ENCODE peak calls at places on chromosomes 4 and X, in eight cellular contexts. One of them, this sample, is unnamed.

GRCh38 chrX:103927030-103927429 is 35.4 kb upstream of the TMSB15B start:
- DNase-seq in pons: no peak
- DNase-seq in transverse colon: no peak
- DNase-seq in left lobe of liver: no peak
- DNase-seq in activated gamma-delta T cell treated with Interleukin-2 at 50 U/mL for 16 hours: no peak
- DNase-seq in foreskin fibroblast: no peak
- DNase-seq in NCI-H1105: no peak
- DNase-seq in stimulated activated CD8-positive, alpha-beta memory T cell treated with anti-CD3 and anti-CD28 coated beads, Interleukin-4, amount 100 ng/mL, for 1 hour: no peak
- DNase-seq in this sample: no peak

GRCh38 chrX:143701460-143701859 is 19.1 kb downstream of the SPANXN2 start:
- DNase-seq in pons: no peak
- DNase-seq in transverse colon: no peak
- DNase-seq in left lobe of liver: no peak
- DNase-seq in activated gamma-delta T cell treated with Interleukin-2 at 50 U/mL for 16 hours: no peak
- DNase-seq in foreskin fibroblast: no peak
- DNase-seq in NCI-H1105: no peak
- DNase-seq in stimulated activated CD8-positive, alpha-beta memory T cell treated with anti-CD3 and anti-CD28 coated beads, Interleukin-4, amount 100 ng/mL, for 1 hour: no peak
- DNase-seq in this sample: no peak

GRCh38 chrX:3244955-3245354 is 101.5 kb downstream of the MXRA5 start:
- DNase-seq in pons: no peak
- DNase-seq in transverse colon: no peak
- DNase-seq in left lobe of liver: no peak
- DNase-seq in activated gamma-delta T cell treated with Interleukin-2 at 50 U/mL for 16 hours: no peak
- DNase-seq in foreskin fibroblast: peak
- DNase-seq in NCI-H1105: no peak
- DNase-seq in stimulated activated CD8-positive, alpha-beta memory T cell treated with anti-CD3 and anti-CD28 coated beads, Interleukin-4, amount 100 ng/mL, for 1 hour: no peak
- DNase-seq in this sample: no peak

GRCh38 chr4:1541449-1542225 is 135.4 kb upstream of the NKX1-1 start:
- DNase-seq in pons: no peak
- DNase-seq in transverse colon: no peak
- DNase-seq in left lobe of liver: no peak
- DNase-seq in activated gamma-delta T cell treated with Interleukin-2 at 50 U/mL for 16 hours: no peak
- DNase-seq in foreskin fibroblast: no peak
- DNase-seq in NCI-H1105: no peak
- DNase-seq in stimulated activated CD8-positive, alpha-beta memory T cell treated with anti-CD3 and anti-CD28 coated beads, Interleukin-4, amount 100 ng/mL, for 1 hour: no peak
- DNase-seq in this sample: no peak

GRCh38 chrX:7233632-7234406 is 85.9 kb upstream of the PUDP start:
- DNase-seq in pons: no peak
- DNase-seq in transverse colon: no peak
- DNase-seq in left lobe of liver: no peak
- DNase-seq in activated gamma-delta T cell treated with Interleukin-2 at 50 U/mL for 16 hours: no peak
- DNase-seq in foreskin fibroblast: peak
- DNase-seq in NCI-H1105: no peak
- DNase-seq in stimulated activated CD8-positive, alpha-beta memory T cell treated with anti-CD3 and anti-CD28 coated beads, Interleukin-4, amount 100 ng/mL, for 1 hour: no peak
- DNase-seq in this sample: no peak

GRCh38 chrX:108582151-108582550 is 142.5 kb downstream of the COL4A5 start:
- DNase-seq in pons: peak
- DNase-seq in transverse colon: no peak
- DNase-seq in left lobe of liver: no peak
- DNase-seq in activated gamma-delta T cell treated with Interleukin-2 at 50 U/mL for 16 hours: no peak
- DNase-seq in foreskin fibroblast: no peak
- DNase-seq in NCI-H1105: no peak
- DNase-seq in stimulated activated CD8-positive, alpha-beta memory T cell treated with anti-CD3 and anti-CD28 coated beads, Interleukin-4, amount 100 ng/mL, for 1 hour: no peak
- DNase-seq in this sample: no peak

GRCh38 chr4:119299221-119300071 is 22.5 kb downstream of the FABP2 start:
- DNase-seq in pons: peak
- DNase-seq in transverse colon: no peak
- DNase-seq in left lobe of liver: no peak
- DNase-seq in activated gamma-delta T cell treated with Interleukin-2 at 50 U/mL for 16 hours: no peak
- DNase-seq in foreskin fibroblast: peak
- DNase-seq in NCI-H1105: no peak
- DNase-seq in stimulated activated CD8-positive, alpha-beta memory T cell treated with anti-CD3 and anti-CD28 coated beads, Interleukin-4, amount 100 ng/mL, for 1 hour: no peak
- DNase-seq in this sample: no peak

GRCh38 chrX:2316534-2316933 is 184.2 kb downstream of the DHRSX start:
- DNase-seq in pons: no peak
- DNase-seq in transverse colon: no peak
- DNase-seq in left lobe of liver: no peak
- DNase-seq in activated gamma-delta T cell treated with Interleukin-2 at 50 U/mL for 16 hours: no peak
- DNase-seq in foreskin fibroblast: no peak
- DNase-seq in NCI-H1105: no peak
- DNase-seq in stimulated activated CD8-positive, alpha-beta memory T cell treated with anti-CD3 and anti-CD28 coated beads, Interleukin-4, amount 100 ng/mL, for 1 hour: no peak
- DNase-seq in this sample: no peak

GRCh38 chr4:154566639-154567204 is 3.9 kb downstream of the FGB start:
- DNase-seq in pons: no peak
- DNase-seq in transverse colon: no peak
- DNase-seq in left lobe of liver: no peak
- DNase-seq in activated gamma-delta T cell treated with Interleukin-2 at 50 U/mL for 16 hours: no peak
- DNase-seq in foreskin fibroblast: no peak
- DNase-seq in NCI-H1105: no peak
- DNase-seq in stimulated activated CD8-positive, alpha-beta memory T cell treated with anti-CD3 and anti-CD28 coated beads, Interleukin-4, amount 100 ng/mL, for 1 hour: no peak
- DNase-seq in this sample: no peak

GRCh38 chr4:177728361-177729152 is 286.3 kb upstream of the AGA start:
- DNase-seq in pons: no peak
- DNase-seq in transverse colon: peak
- DNase-seq in left lobe of liver: no peak
- DNase-seq in activated gamma-delta T cell treated with Interleukin-2 at 50 U/mL for 16 hours: no peak
- DNase-seq in foreskin fibroblast: no peak
- DNase-seq in NCI-H1105: no peak
- DNase-seq in stimulated activated CD8-positive, alpha-beta memory T cell treated with anti-CD3 and anti-CD28 coated beads, Interleukin-4, amount 100 ng/mL, for 1 hour: no peak
- DNase-seq in this sample: no peak

GRCh38 chr4:153205028-153205648 is 895 bp downstream of the TRIM2 start:
- DNase-seq in pons: no peak
- DNase-seq in transverse colon: peak
- DNase-seq in left lobe of liver: no peak
- DNase-seq in activated gamma-delta T cell treated with Interleukin-2 at 50 U/mL for 16 hours: peak
- DNase-seq in foreskin fibroblast: no peak
- DNase-seq in NCI-H1105: no peak
- DNase-seq in stimulated activated CD8-positive, alpha-beta memory T cell treated with anti-CD3 and anti-CD28 coated beads, Interleukin-4, amount 100 ng/mL, for 1 hour: no peak
- DNase-seq in this sample: no peak

GRCh38 chrX:109840585-109840984 is 107.5 kb upstream of the ACSL4 start:
- DNase-seq in pons: peak
- DNase-seq in transverse colon: peak
- DNase-seq in left lobe of liver: no peak
- DNase-seq in activated gamma-delta T cell treated with Interleukin-2 at 50 U/mL for 16 hours: no peak
- DNase-seq in foreskin fibroblast: peak
- DNase-seq in NCI-H1105: no peak
- DNase-seq in stimulated activated CD8-positive, alpha-beta memory T cell treated with anti-CD3 and anti-CD28 coated beads, Interleukin-4, amount 100 ng/mL, for 1 hour: no peak
- DNase-seq in this sample: no peak

GRCh38 chrX:9767375-9767774 is 1.7 kb upstream of the GPR143 start:
- DNase-seq in pons: no peak
- DNase-seq in transverse colon: no peak
- DNase-seq in left lobe of liver: no peak
- DNase-seq in activated gamma-delta T cell treated with Interleukin-2 at 50 U/mL for 16 hours: no peak
- DNase-seq in foreskin fibroblast: no peak
- DNase-seq in NCI-H1105: no peak
- DNase-seq in stimulated activated CD8-positive, alpha-beta memory T cell treated with anti-CD3 and anti-CD28 coated beads, Interleukin-4, amount 100 ng/mL, for 1 hour: no peak
- DNase-seq in this sample: no peak

GRCh38 chrX:7083468-7084396 is 63.8 kb upstream of the STS start:
- DNase-seq in pons: peak
- DNase-seq in transverse colon: peak
- DNase-seq in left lobe of liver: no peak
- DNase-seq in activated gamma-delta T cell treated with Interleukin-2 at 50 U/mL for 16 hours: peak
- DNase-seq in foreskin fibroblast: peak
- DNase-seq in NCI-H1105: no peak
- DNase-seq in stimulated activated CD8-positive, alpha-beta memory T cell treated with anti-CD3 and anti-CD28 coated beads, Interleukin-4, amount 100 ng/mL, for 1 hour: peak
- DNase-seq in this sample: no peak

GRCh38 chr4:83237591-83237990 is 47.0 kb downstream of the COQ2 start:
- DNase-seq in pons: no peak
- DNase-seq in transverse colon: no peak
- DNase-seq in left lobe of liver: no peak
- DNase-seq in activated gamma-delta T cell treated with Interleukin-2 at 50 U/mL for 16 hours: no peak
- DNase-seq in foreskin fibroblast: no peak
- DNase-seq in NCI-H1105: no peak
- DNase-seq in stimulated activated CD8-positive, alpha-beta memory T cell treated with anti-CD3 and anti-CD28 coated beads, Interleukin-4, amount 100 ng/mL, for 1 hour: no peak
- DNase-seq in this sample: peak

GRCh38 chr4:8364848-8365350 is 75.6 kb downstream of the ACOX3 start:
- DNase-seq in pons: no peak
- DNase-seq in transverse colon: no peak
- DNase-seq in left lobe of liver: no peak
- DNase-seq in activated gamma-delta T cell treated with Interleukin-2 at 50 U/mL for 16 hours: no peak
- DNase-seq in foreskin fibroblast: no peak
- DNase-seq in NCI-H1105: no peak
- DNase-seq in stimulated activated CD8-positive, alpha-beta memory T cell treated with anti-CD3 and anti-CD28 coated beads, Interleukin-4, amount 100 ng/mL, for 1 hour: no peak
- DNase-seq in this sample: no peak

GRCh38 chr4:31156221-31156620 is 436.1 kb downstream of the PCDH7 start:
- DNase-seq in pons: peak
- DNase-seq in transverse colon: no peak
- DNase-seq in left lobe of liver: no peak
- DNase-seq in activated gamma-delta T cell treated with Interleukin-2 at 50 U/mL for 16 hours: no peak
- DNase-seq in foreskin fibroblast: no peak
- DNase-seq in NCI-H1105: no peak
- DNase-seq in stimulated activated CD8-positive, alpha-beta memory T cell treated with anti-CD3 and anti-CD28 coated beads, Interleukin-4, amount 100 ng/mL, for 1 hour: no peak
- DNase-seq in this sample: no peak

GRCh38 chr4:8392591-8393190 is 47.8 kb downstream of the ACOX3 start:
- DNase-seq in pons: peak
- DNase-seq in transverse colon: no peak
- DNase-seq in left lobe of liver: no peak
- DNase-seq in activated gamma-delta T cell treated with Interleukin-2 at 50 U/mL for 16 hours: no peak
- DNase-seq in foreskin fibroblast: no peak
- DNase-seq in NCI-H1105: no peak
- DNase-seq in stimulated activated CD8-positive, alpha-beta memory T cell treated with anti-CD3 and anti-CD28 coated beads, Interleukin-4, amount 100 ng/mL, for 1 hour: no peak
- DNase-seq in this sample: no peak

GRCh38 chr4:174398728-174399127 is 115.0 kb downstream of the CEP44 start:
- DNase-seq in pons: no peak
- DNase-seq in transverse colon: no peak
- DNase-seq in left lobe of liver: no peak
- DNase-seq in activated gamma-delta T cell treated with Interleukin-2 at 50 U/mL for 16 hours: no peak
- DNase-seq in foreskin fibroblast: peak
- DNase-seq in NCI-H1105: no peak
- DNase-seq in stimulated activated CD8-positive, alpha-beta memory T cell treated with anti-CD3 and anti-CD28 coated beads, Interleukin-4, amount 100 ng/mL, for 1 hour: no peak
- DNase-seq in this sample: no peak

GRCh38 chr4:165700855-165701254 is 172.2 kb upstream of the TLL1 start:
- DNase-seq in pons: no peak
- DNase-seq in transverse colon: no peak
- DNase-seq in left lobe of liver: no peak
- DNase-seq in activated gamma-delta T cell treated with Interleukin-2 at 50 U/mL for 16 hours: no peak
- DNase-seq in foreskin fibroblast: no peak
- DNase-seq in NCI-H1105: no peak
- DNase-seq in stimulated activated CD8-positive, alpha-beta memory T cell treated with anti-CD3 and anti-CD28 coated beads, Interleukin-4, amount 100 ng/mL, for 1 hour: no peak
- DNase-seq in this sample: no peak

GRCh38 chr4:159639924-159640323 is 537.0 kb downstream of the RAPGEF2 start:
- DNase-seq in pons: peak
- DNase-seq in transverse colon: no peak
- DNase-seq in left lobe of liver: no peak
- DNase-seq in activated gamma-delta T cell treated with Interleukin-2 at 50 U/mL for 16 hours: no peak
- DNase-seq in foreskin fibroblast: no peak
- DNase-seq in NCI-H1105: no peak
- DNase-seq in stimulated activated CD8-positive, alpha-beta memory T cell treated with anti-CD3 and anti-CD28 coated beads, Interleukin-4, amount 100 ng/mL, for 1 hour: no peak
- DNase-seq in this sample: no peak

GRCh38 chr4:72358483-72358882 is 210.5 kb downstream of the ADAMTS3 start:
- DNase-seq in pons: no peak
- DNase-seq in transverse colon: no peak
- DNase-seq in left lobe of liver: no peak
- DNase-seq in activated gamma-delta T cell treated with Interleukin-2 at 50 U/mL for 16 hours: no peak
- DNase-seq in foreskin fibroblast: no peak
- DNase-seq in NCI-H1105: no peak
- DNase-seq in stimulated activated CD8-positive, alpha-beta memory T cell treated with anti-CD3 and anti-CD28 coated beads, Interleukin-4, amount 100 ng/mL, for 1 hour: no peak
- DNase-seq in this sample: no peak

GRCh38 chr4:139665690-139666529 is at the start of gene MGST2:
- DNase-seq in pons: peak
- DNase-seq in transverse colon: peak
- DNase-seq in left lobe of liver: peak
- DNase-seq in activated gamma-delta T cell treated with Interleukin-2 at 50 U/mL for 16 hours: peak
- DNase-seq in foreskin fibroblast: peak
- DNase-seq in NCI-H1105: no peak
- DNase-seq in stimulated activated CD8-positive, alpha-beta memory T cell treated with anti-CD3 and anti-CD28 coated beads, Interleukin-4, amount 100 ng/mL, for 1 hour: no peak
- DNase-seq in this sample: peak

GRCh38 chrX:154490021-154490413 is 412 bp downstream of the SLC10A3 start:
- DNase-seq in pons: no peak
- DNase-seq in transverse colon: peak
- DNase-seq in left lobe of liver: no peak
- DNase-seq in activated gamma-delta T cell treated with Interleukin-2 at 50 U/mL for 16 hours: peak
- DNase-seq in foreskin fibroblast: peak
- DNase-seq in NCI-H1105: no peak
- DNase-seq in stimulated activated CD8-positive, alpha-beta memory T cell treated with anti-CD3 and anti-CD28 coated beads, Interleukin-4, amount 100 ng/mL, for 1 hour: no peak
- DNase-seq in this sample: no peak

GRCh38 chrX:21529771-21530170 is 128.4 kb downstream of the KLHL34 start:
- DNase-seq in pons: no peak
- DNase-seq in transverse colon: no peak
- DNase-seq in left lobe of liver: no peak
- DNase-seq in activated gamma-delta T cell treated with Interleukin-2 at 50 U/mL for 16 hours: no peak
- DNase-seq in foreskin fibroblast: peak
- DNase-seq in NCI-H1105: no peak
- DNase-seq in stimulated activated CD8-positive, alpha-beta memory T cell treated with anti-CD3 and anti-CD28 coated beads, Interleukin-4, amount 100 ng/mL, for 1 hour: no peak
- DNase-seq in this sample: no peak

GRCh38 chrX:8404958-8405357 is 59.7 kb upstream of the VCX3B start:
- DNase-seq in pons: no peak
- DNase-seq in transverse colon: no peak
- DNase-seq in left lobe of liver: no peak
- DNase-seq in activated gamma-delta T cell treated with Interleukin-2 at 50 U/mL for 16 hours: no peak
- DNase-seq in foreskin fibroblast: no peak
- DNase-seq in NCI-H1105: no peak
- DNase-seq in stimulated activated CD8-positive, alpha-beta memory T cell treated with anti-CD3 and anti-CD28 coated beads, Interleukin-4, amount 100 ng/mL, for 1 hour: no peak
- DNase-seq in this sample: no peak

GRCh38 chr4:52234539-52235174 is 183.6 kb downstream of the SPATA18 start:
- DNase-seq in pons: peak
- DNase-seq in transverse colon: no peak
- DNase-seq in left lobe of liver: peak
- DNase-seq in activated gamma-delta T cell treated with Interleukin-2 at 50 U/mL for 16 hours: no peak
- DNase-seq in foreskin fibroblast: peak
- DNase-seq in NCI-H1105: no peak
- DNase-seq in stimulated activated CD8-positive, alpha-beta memory T cell treated with anti-CD3 and anti-CD28 coated beads, Interleukin-4, amount 100 ng/mL, for 1 hour: no peak
- DNase-seq in this sample: peak

GRCh38 chr4:136748777-136749176 is 783.5 kb downstream of the PCDH18 start:
- DNase-seq in pons: no peak
- DNase-seq in transverse colon: no peak
- DNase-seq in left lobe of liver: no peak
- DNase-seq in activated gamma-delta T cell treated with Interleukin-2 at 50 U/mL for 16 hours: no peak
- DNase-seq in foreskin fibroblast: peak
- DNase-seq in NCI-H1105: no peak
- DNase-seq in stimulated activated CD8-positive, alpha-beta memory T cell treated with anti-CD3 and anti-CD28 coated beads, Interleukin-4, amount 100 ng/mL, for 1 hour: no peak
- DNase-seq in this sample: no peak

GRCh38 chr4:55609393-55609821 is 17.4 kb upstream of the PDCL2 start:
- DNase-seq in pons: no peak
- DNase-seq in transverse colon: no peak
- DNase-seq in left lobe of liver: no peak
- DNase-seq in activated gamma-delta T cell treated with Interleukin-2 at 50 U/mL for 16 hours: no peak
- DNase-seq in foreskin fibroblast: peak
- DNase-seq in NCI-H1105: no peak
- DNase-seq in stimulated activated CD8-positive, alpha-beta memory T cell treated with anti-CD3 and anti-CD28 coated beads, Interleukin-4, amount 100 ng/mL, for 1 hour: no peak
- DNase-seq in this sample: no peak

GRCh38 chrX:2708601-2709200 is 17.6 kb downstream of the CD99 start:
- DNase-seq in pons: no peak
- DNase-seq in transverse colon: no peak
- DNase-seq in left lobe of liver: no peak
- DNase-seq in activated gamma-delta T cell treated with Interleukin-2 at 50 U/mL for 16 hours: no peak
- DNase-seq in foreskin fibroblast: no peak
- DNase-seq in NCI-H1105: no peak
- DNase-seq in stimulated activated CD8-positive, alpha-beta memory T cell treated with anti-CD3 and anti-CD28 coated beads, Interleukin-4, amount 100 ng/mL, for 1 hour: no peak
- DNase-seq in this sample: no peak

GRCh38 chrX:120736989-120737388 is 107.1 kb upstream of the C1GALT1C1 start:
- DNase-seq in pons: no peak
- DNase-seq in transverse colon: no peak
- DNase-seq in left lobe of liver: no peak
- DNase-seq in activated gamma-delta T cell treated with Interleukin-2 at 50 U/mL for 16 hours: no peak
- DNase-seq in foreskin fibroblast: peak
- DNase-seq in NCI-H1105: no peak
- DNase-seq in stimulated activated CD8-positive, alpha-beta memory T cell treated with anti-CD3 and anti-CD28 coated beads, Interleukin-4, amount 100 ng/mL, for 1 hour: no peak
- DNase-seq in this sample: no peak

GRCh38 chrX:24594531-24594930 is 52.6 kb downstream of the PCYT1B start:
- DNase-seq in pons: peak
- DNase-seq in transverse colon: no peak
- DNase-seq in left lobe of liver: no peak
- DNase-seq in activated gamma-delta T cell treated with Interleukin-2 at 50 U/mL for 16 hours: no peak
- DNase-seq in foreskin fibroblast: no peak
- DNase-seq in NCI-H1105: no peak
- DNase-seq in stimulated activated CD8-positive, alpha-beta memory T cell treated with anti-CD3 and anti-CD28 coated beads, Interleukin-4, amount 100 ng/mL, for 1 hour: no peak
- DNase-seq in this sample: no peak